ENCODE peak calls at places on chromosomes 11 and 22, in nine cellular contexts. P, Q, W, I, J, D, L, Z and M are unnamed samples.

GRCh38 chr11:113241190-113242051 is 73.0 kb upstream of the TTC12 start:
- DNase-seq in L (no peak), W (no peak), D (no peak), Q (no peak), I (no peak), J (no peak), P (no peak), Z (no peak), M (no peak)

GRCh38 chr11:94639901-94640721 is 72.9 kb downstream of the PIWIL4 start:
- DNase-seq in Z (no peak), P (no peak), D (no peak), Q (no peak), L (no peak), J (no peak), I (no peak), W (no peak), M (no peak)

GRCh38 chr22:26939466-26939865 is 282.1 kb downstream of the MIAT start:
- DNase-seq in P (no peak), W (no peak), D (no peak), J (no peak), Z (no peak), I (no peak), L (no peak), Q (no peak), M (no peak)

GRCh38 chr11:73757598-73757997 is 3.3 kb downstream of the RAB6A start:
- DNase-seq in L (no peak), I (no peak), P (no peak), J (no peak), D (no peak), Q (peak), Z (no peak), W (no peak), M (no peak)

GRCh38 chr11:129591527-129591926 is 215.9 kb downstream of the BARX2 start:
- DNase-seq in D (no peak), W (no peak), Q (no peak), J (no peak), I (no peak), Z (no peak), L (no peak), P (no peak), M (no peak)

GRCh38 chr22:24156915-24157782 is 24.1 kb upstream of the SUSD2 start:
- DNase-seq in D (peak), L (peak), P (peak), J (peak), Q (peak), W (peak), Z (peak), I (peak), M (peak)

GRCh38 chr11:129317564-129317963 is 58.1 kb upstream of the BARX2 start:
- DNase-seq in W (no peak), P (no peak), J (peak), Z (no peak), D (no peak), I (no peak), L (peak), Q (peak), M (no peak)

GRCh38 chr11:72812968-72813739 is 1.1 kb upstream of the ATG16L2 start:
- DNase-seq in P (no peak), W (peak), Q (peak), D (peak), Z (peak), J (peak), I (peak), L (peak), M (peak)

GRCh38 chr11:62324738-62325556 is 12.3 kb upstream of the ASRGL1 start:
- DNase-seq in P (no peak), W (peak), I (peak), D (peak), J (peak), L (no peak), Z (peak), Q (peak), M (peak)

GRCh38 chr11:106971864-106972263 is 46.4 kb downstream of the GUCY1A2 start:
- DNase-seq in W (no peak), I (no peak), L (no peak), D (no peak), Q (no peak), Z (no peak), J (no peak), P (no peak), M (no peak)

GRCh38 chr22:17754233-17754925 is 19.9 kb downstream of the BID start:
- DNase-seq in D (no peak), L (peak), W (no peak), Z (no peak), J (no peak), P (no peak), Q (no peak), I (peak), M (no peak)

GRCh38 chr11:8070417-8071101 is 10.5 kb upstream of the TUB start:
- DNase-seq in J (no peak), Q (peak), I (peak), P (no peak), W (no peak), Z (peak), L (no peak), D (no peak), M (no peak)

GRCh38 chr11:34794696-34795095 is 121.5 kb downstream of the APIP start:
- DNase-seq in J (no peak), D (no peak), Z (no peak), W (no peak), P (no peak), I (no peak), Q (no peak), L (no peak), M (no peak)

GRCh38 chr11:86919557-86920210 is 35.5 kb downstream of the FZD4 start:
- DNase-seq in D (peak), W (no peak), J (no peak), Z (peak), L (no peak), P (no peak), Q (peak), I (peak), M (peak)

GRCh38 chr11:83004855-83005556 is 66.7 kb downstream of the RAB30 start:
- DNase-seq in L (no peak), W (no peak), Z (no peak), Q (peak), P (no peak), I (no peak), D (no peak), J (no peak), M (no peak)

GRCh38 chr11:6498544-6498943 is 1.5 kb downstream of the DNHD1 start:
- DNase-seq in L (no peak), P (no peak), J (no peak), I (no peak), D (no peak), Q (no peak), Z (no peak), W (no peak), M (no peak)

GRCh38 chr11:34416088-34416487 is 22.6 kb upstream of the CAT start:
- DNase-seq in P (no peak), D (no peak), J (no peak), Z (no peak), W (no peak), L (no peak), I (no peak), Q (no peak), M (no peak)

DNA sequence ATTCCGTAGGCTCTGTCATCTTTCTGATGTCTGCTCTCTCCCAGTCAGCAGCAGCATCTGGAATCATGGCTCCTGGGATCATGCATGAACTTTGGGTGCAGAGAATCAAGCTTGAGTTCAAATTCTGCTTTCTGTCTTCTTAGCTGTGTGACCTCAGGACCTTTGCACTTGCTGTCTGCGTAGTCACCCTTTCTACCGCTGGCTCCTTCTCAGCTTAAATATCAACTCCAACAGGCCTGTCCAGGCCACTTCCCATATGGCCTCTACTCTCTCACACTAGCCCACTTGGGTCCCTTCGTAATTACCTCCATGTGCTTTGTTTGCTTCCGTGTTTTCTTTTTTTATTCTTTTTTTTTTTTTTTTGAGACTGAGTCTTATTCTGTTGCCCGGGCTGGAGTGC is 4.6 kb upstream of the GGA1 start:
- DNase-seq in Z (no peak), P (no peak), D (no peak), W (no peak), Q (no peak), J (no peak), L (no peak), I (no peak), M (no peak)
- TF ChIP-seq CTCF in Z (no peak), P (no peak), D (no peak), W (no peak), Q (no peak), J (no peak), L (no peak), I (no peak), M (no peak)

GRCh38 chr11:111522426-111522825 is 7.8 kb downstream of the HOATZ start:
- DNase-seq in L (no peak), Z (no peak), P (no peak), Q (no peak), J (no peak), W (no peak), D (no peak), I (no peak), M (no peak)

GRCh38 chr11:111521132-111521531 is 6.6 kb downstream of the HOATZ start:
- DNase-seq in Z (no peak), L (no peak), D (no peak), J (no peak), P (no peak), Q (no peak), I (no peak), W (no peak), M (no peak)

GRCh38 chr11:111520565-111520964 is 6.0 kb downstream of the HOATZ start:
- DNase-seq in Z (peak), W (no peak), J (no peak), D (no peak), I (no peak), L (no peak), P (no peak), Q (peak), M (no peak)

GRCh38 chr11:111515591-111515990 is 1.0 kb downstream of the HOATZ start:
- DNase-seq in D (no peak), P (no peak), J (no peak), W (no peak), L (no peak), Z (no peak), Q (no peak), I (no peak), M (no peak)

DNA sequence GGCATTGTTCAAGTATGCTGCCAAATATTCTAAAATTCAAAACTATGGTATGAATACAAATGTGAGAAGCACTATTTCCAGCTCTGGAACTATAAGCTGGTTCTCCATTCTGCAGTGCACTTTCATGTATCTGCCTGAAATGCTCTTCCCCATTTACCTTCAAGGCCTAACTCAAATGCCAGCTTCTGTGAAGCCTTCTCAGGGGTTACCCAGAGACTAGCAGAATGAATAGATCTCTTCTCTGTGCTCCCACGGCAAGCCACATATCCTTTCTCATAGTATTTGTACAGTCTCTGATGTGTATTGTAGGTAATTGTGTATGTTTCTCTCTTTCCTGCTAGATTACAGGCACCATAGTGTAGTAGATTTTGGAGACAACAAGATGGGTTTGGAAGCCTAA is 4.1 kb downstream of the HOATZ start:
- DNase-seq in Z (no peak), W (no peak), L (no peak), D (no peak), P (no peak), J (no peak), Q (no peak), I (no peak), M (no peak)
- TF ChIP-seq CTCF in Z (no peak), W (no peak), L (no peak), D (no peak), P (no peak), J (no peak), Q (no peak), I (no peak), M (no peak)

GRCh38 chr22:30526656-30527055 is 19.9 kb downstream of the SEC14L6 start:
- DNase-seq in W (no peak), I (no peak), D (no peak), P (no peak), Z (no peak), Q (no peak), L (no peak), J (no peak), M (no peak)

GRCh38 chr22:30537083-30537731 is 9.3 kb downstream of the SEC14L6 start:
- DNase-seq in I (no peak), Z (no peak), J (no peak), D (no peak), Q (no peak), L (no peak), W (no peak), P (no peak), M (no peak)

GRCh38 chr22:30535182-30535581 is 11.4 kb downstream of the SEC14L6 start:
- DNase-seq in Q (no peak), Z (no peak), P (no peak), D (no peak), L (no peak), W (no peak), J (no peak), I (no peak), M (no peak)

DNA sequence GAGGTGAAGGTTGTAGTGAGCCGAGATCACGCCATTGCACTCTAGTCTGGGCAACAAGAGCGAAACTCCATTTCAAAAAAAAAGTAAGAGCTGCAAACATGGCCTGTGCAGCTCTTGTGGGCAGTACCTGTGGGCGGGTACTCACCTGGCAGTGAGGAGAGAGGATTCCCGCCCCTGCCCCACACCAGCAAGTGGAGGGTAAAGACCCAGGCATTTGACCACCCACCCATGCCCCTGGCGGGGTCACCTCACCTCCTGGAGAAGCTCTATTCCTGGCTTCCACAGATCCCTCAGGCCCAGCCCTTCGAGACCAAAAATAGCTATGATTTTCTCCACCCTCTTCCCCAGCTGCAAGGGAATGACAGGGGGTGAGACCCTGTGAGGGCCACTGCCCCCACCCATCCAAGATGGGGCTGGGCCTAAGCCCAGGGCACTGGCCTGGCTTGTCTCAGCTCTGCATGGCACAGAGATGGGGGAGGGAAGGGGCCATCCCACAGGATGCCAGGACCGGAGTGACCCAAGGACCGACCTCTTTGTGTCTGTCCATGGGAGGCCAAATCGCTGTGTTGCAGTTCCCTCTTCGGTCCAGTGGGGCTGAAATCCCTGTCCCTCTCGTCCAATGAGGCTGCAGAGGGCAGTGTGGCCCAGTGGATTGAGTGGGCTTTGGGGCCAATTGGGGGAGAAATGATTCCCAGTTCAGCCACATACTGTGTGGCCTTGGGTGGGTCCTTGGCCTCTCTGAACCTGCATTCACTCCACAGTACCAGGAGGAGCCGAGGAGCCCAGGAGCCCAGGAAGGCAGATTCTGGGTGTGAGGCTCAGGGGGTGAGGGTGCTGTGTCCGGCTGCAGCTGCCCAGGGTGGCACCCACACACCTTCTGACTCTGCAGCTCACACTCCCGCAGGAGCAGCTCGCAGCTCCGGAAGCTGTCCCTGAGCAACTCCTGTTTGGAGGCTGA is 14.6 kb downstream of the SEC14L6 start:
- DNase-seq in P (no peak), D (no peak), Z (no peak), L (no peak), I (no peak), W (no peak), J (no peak), Q (no peak), M (no peak)
- TF ChIP-seq CTCF in P (no peak), D (no peak), Z (no peak), L (no peak), I (no peak), W (no peak), J (no peak), Q (no peak), M (no peak)

GRCh38 chr22:41832553-41833368 is at the start of gene SREBF2:
- DNase-seq in I (peak), Z (peak), D (peak), L (peak), Q (peak), P (peak), J (peak), W (peak), M (peak)
- TF ChIP-seq CTCF in I (no peak), Z (no peak), D (no peak), L (no peak), Q (no peak), P (peak), J (no peak), W (no peak), M (no peak)

GRCh38 chr11:47979378-47980092 is 824 bp upstream of the PTPRJ start:
- DNase-seq in Z (no peak), J (no peak), I (peak), Q (no peak), D (no peak), W (no peak), P (no peak), L (no peak), M (no peak)
- TF ChIP-seq CTCF in Z (no peak), J (no peak), I (no peak), Q (no peak), D (no peak), W (no peak), P (no peak), L (no peak), M (no peak)

GRCh38 chr11:65315866-65316233 is 1.2 kb downstream of the CDC42EP2 start:
- DNase-seq in Z (no peak), L (no peak), Q (no peak), W (no peak), D (no peak), P (no peak), I (no peak), J (no peak), M (no peak)
- TF ChIP-seq CTCF in Z (no peak), L (peak), Q (no peak), W (peak), D (peak), P (no peak), I (peak), J (no peak), M (peak)

GRCh38 chr22:21657020-21657360 is 8.8 kb upstream of the PPIL2 start:
- DNase-seq in I (no peak), D (no peak), Z (no peak), P (no peak), W (no peak), Q (no peak), L (no peak), J (no peak), M (no peak)

GRCh38 chr22:21661991-21662390 is 3.8 kb upstream of the PPIL2 start:
- DNase-seq in P (no peak), I (no peak), Q (no peak), W (no peak), J (no peak), Z (no peak), D (no peak), L (no peak), M (no peak)

GRCh38 chr22:21660904-21661303 is 4.9 kb upstream of the PPIL2 start:
- DNase-seq in P (no peak), I (no peak), J (no peak), L (no peak), D (no peak), W (no peak), Z (no peak), Q (no peak), M (no peak)

GRCh38 chr22:21657361-21658118 is 8.3 kb upstream of the PPIL2 start:
- DNase-seq in J (peak), P (no peak), W (peak), Q (peak), Z (peak), L (peak), D (peak), I (peak), M (peak)

DNA sequence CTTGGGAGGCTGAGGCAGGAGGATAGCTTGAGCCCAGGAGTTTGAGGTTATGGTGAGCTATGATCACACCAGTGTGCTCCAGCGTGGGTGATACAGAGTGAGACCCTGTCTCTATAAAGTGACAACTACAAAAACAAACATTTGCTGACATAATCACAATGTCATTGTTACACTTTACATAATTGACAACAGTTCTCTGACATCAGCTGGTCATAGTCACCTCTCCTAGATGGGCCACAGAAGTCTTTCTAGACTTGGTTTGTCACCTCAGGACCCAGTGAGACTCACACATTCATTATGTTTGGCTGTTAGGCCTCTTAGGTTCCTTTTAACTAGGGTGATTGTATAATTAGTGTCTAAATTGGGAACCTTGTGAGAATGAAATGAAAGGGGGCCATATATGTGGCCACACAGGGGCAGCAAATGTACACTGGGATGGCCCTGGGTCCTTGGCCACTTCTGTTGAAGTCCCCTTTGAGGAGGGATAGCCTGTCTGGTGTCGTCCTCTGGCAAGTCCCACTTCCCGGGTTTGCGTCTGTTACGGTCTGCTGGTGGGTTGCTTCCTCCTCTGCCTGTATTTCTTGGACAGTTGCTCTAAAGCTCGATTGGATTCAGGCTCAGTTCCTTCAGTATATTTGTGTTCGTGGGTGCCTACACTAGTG is 5.8 kb upstream of the PPIL2 start:
- DNase-seq in Z (no peak), L (no peak), Q (no peak), I (no peak), J (no peak), W (no peak), P (no peak), D (no peak), M (no peak)
- TF ChIP-seq CTCF in Z (no peak), L (no peak), Q (no peak), I (no peak), J (no peak), W (no peak), P (no peak), D (no peak), M (no peak)

DNA sequence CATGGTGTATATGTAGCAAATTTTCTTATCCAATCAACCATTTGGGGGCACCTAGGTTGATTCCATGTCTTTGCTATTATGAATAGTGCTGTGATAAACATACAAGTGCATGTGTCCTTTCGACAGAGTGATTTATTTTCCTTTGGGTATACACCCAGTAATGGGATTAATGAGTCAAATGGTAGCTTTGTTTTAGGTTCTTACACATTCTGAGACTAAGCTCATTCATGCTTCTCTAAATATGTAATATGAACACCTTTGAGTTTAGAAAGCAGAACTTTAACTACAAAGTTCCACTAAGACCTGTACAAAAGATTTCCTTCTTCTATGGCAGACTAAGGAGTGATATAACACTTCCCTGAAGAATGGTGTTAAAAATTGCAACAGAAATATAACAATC is 627.0 kb downstream of the KCNA4 start:
- DNase-seq in Q (no peak), Z (no peak), D (no peak), I (no peak), P (no peak), L (no peak), J (no peak), W (no peak), M (no peak)
- TF ChIP-seq CTCF in Q (no peak), Z (no peak), D (no peak), I (no peak), P (no peak), L (no peak), J (no peak), W (no peak), M (no peak)

GRCh38 chr11:15006139-15006759 is 34.1 kb upstream of the CALCA start:
- DNase-seq in W (no peak), J (no peak), I (peak), L (peak), Z (peak), Q (peak), D (peak), P (no peak), M (no peak)
- TF ChIP-seq CTCF in W (peak), J (peak), I (peak), L (peak), Z (peak), Q (peak), D (peak), P (no peak), M (peak)